ENCODE peak calls at places on chromosomes 16 and 17, in ten cellular contexts. C is stomach; F is stimulated activated CD8-positive, alpha-beta memory T cell treated with anti-CD3 and anti-CD28 coated beads, Interleukin-4, amount 100 ng/mL, for 4 hours; W is stimulated activated CD4-positive, alpha-beta T cell treated with anti-CD3 and anti-CD28 coated beads, Interleukin-4, amount 100 ng/mL, for 4 hours; S is mesenchymal stem cell; G is WTC11; J is retina; D is HuH-7.5; M is mesothelial cell of epicardium; Q is left lobe of liver. R is an unnamed sample.

GRCh38 chr16:2474877-2475412 is at the start of gene TBC1D24:
- DNase-seq in C (peak), F (peak), W (peak), S (peak), G (peak), J (peak), D (peak), M (peak), Q (peak), R (peak)

GRCh38 chr16:11494433-11494832 is 92.3 kb downstream of the LITAF start:
- DNase-seq in C (no peak), F (no peak), W (no peak), S (no peak), G (peak), J (no peak), D (no peak), M (no peak), Q (no peak), R (no peak)

GRCh38 chr17:50423553-50424159 is 2.4 kb upstream of the ACSF2 start:
- DNase-seq in C (no peak), F (no peak), W (no peak), S (peak), G (no peak), J (no peak), D (peak), M (no peak), Q (no peak), R (peak)

GRCh38 chr17:66076546-66077190 is 115.3 kb downstream of the CEP112 start:
- DNase-seq in C (no peak), F (no peak), W (no peak), S (peak), G (no peak), J (no peak), D (no peak), M (no peak), Q (no peak), R (peak)

GRCh38 chr17:43556292-43556691 is 10.2 kb upstream of the ETV4 start:
- DNase-seq in C (peak), F (no peak), W (no peak), S (peak), G (no peak), J (no peak), D (no peak), M (no peak), Q (no peak), R (no peak)

GRCh38 chr17:81239714-81240555 is 817 bp downstream of the NDUFAF8 start:
- DNase-seq in C (no peak), F (peak), W (peak), S (peak), G (no peak), J (no peak), D (no peak), M (no peak), Q (no peak), R (no peak)

GRCh38 chr17:57607553-57608120 is 137.5 kb downstream of the CCDC182 start:
- DNase-seq in C (no peak), F (no peak), W (no peak), S (no peak), G (no peak), J (no peak), D (no peak), M (no peak), Q (no peak), R (no peak)

GRCh38 chr17:28328325-28328724 is 6.9 kb downstream of the IFT20 start:
- DNase-seq in C (peak), F (no peak), W (no peak), S (peak), G (no peak), J (no peak), D (no peak), M (no peak), Q (peak), R (no peak)

GRCh38 chr16:3797904-3798811 is 80.8 kb upstream of the TRAP1 start:
- DNase-seq in C (no peak), F (no peak), W (no peak), S (no peak), G (no peak), J (no peak), D (no peak), M (no peak), Q (no peak), R (no peak)

GRCh38 chr17:1972429-1973160 is 52.5 kb downstream of the RTN4RL1 start:
- DNase-seq in C (no peak), F (no peak), W (no peak), S (no peak), G (no peak), J (no peak), D (no peak), M (no peak), Q (no peak), R (no peak)

GRCh38 chr16:3413730-3414379 is 12.8 kb downstream of the ZNF174 start:
- DNase-seq in C (no peak), F (no peak), W (no peak), S (no peak), G (peak), J (no peak), D (no peak), M (no peak), Q (no peak), R (no peak)

GRCh38 chr16:3731126-3731935 is 14.0 kb upstream of the TRAP1 start:
- DNase-seq in C (no peak), F (no peak), W (no peak), S (no peak), G (no peak), J (no peak), D (no peak), M (no peak), Q (no peak), R (no peak)